ENCODE peak calls at places on chromosome 5, in seven cellular contexts. T, Z, G, C, E, B and A are unnamed samples.

GRCh38 chr5:159463590-159464321 is 133.5 kb upstream of the IL12B start:
- DNase-seq in T (peak; percentile 39), Z (peak; percentile 71), G (no peak), C (no peak), E (peak; percentile 54), B (no peak), A (no peak)

GRCh38 chr5:157870837-157871834 is 12.2 kb upstream of the CLINT1 start:
- DNase-seq in T (peak; percentile 57), Z (peak; percentile 75), G (peak; percentile 86), C (peak; percentile 73), E (peak; percentile 53), B (no peak), A (peak; percentile 99)

GRCh38 chr5:68134033-68134668 is 81.4 kb upstream of the PIK3R1 start:
- DNase-seq in T (peak; percentile 9), Z (no peak), G (no peak), C (no peak), E (no peak), B (peak; percentile 62), A (no peak)

GRCh38 chr5:80798166-80798565 is 143.4 kb upstream of the DHFR start:
- DNase-seq in T (no peak), Z (no peak), G (no peak), C (no peak), E (no peak), B (no peak), A (no peak)

GRCh38 chr5:43997647-43998251 is 391.5 kb downstream of the FGF10 start:
- DNase-seq in T (peak; percentile 38), Z (peak; percentile 82), G (no peak), C (no peak), E (no peak), B (no peak), A (no peak)

GRCh38 chr5:66661149-66661548 is 65.0 kb downstream of the MAST4 start:
- DNase-seq in T (no peak), Z (no peak), G (peak; percentile 87), C (no peak), E (peak; percentile 94), B (no peak), A (no peak)

GRCh38 chr5:104739503-104739902 is 1176.9 kb upstream of the NUDT12 start:
- DNase-seq in T (no peak), Z (no peak), G (no peak), C (no peak), E (no peak), B (no peak), A (no peak)

GRCh38 chr5:171980729-171981128 is 25.7 kb downstream of the FBXW11 start:
- DNase-seq in T (no peak), Z (no peak), G (no peak), C (no peak), E (no peak), B (peak; percentile 85), A (no peak)

GRCh38 chr5:86232246-86232645 is 385.5 kb upstream of the COX7C start:
- DNase-seq in T (no peak), Z (no peak), G (no peak), C (no peak), E (no peak), B (no peak), A (no peak)

GRCh38 chr5:147507480-147508126 is 2.3 kb downstream of the DPYSL3 start:
- DNase-seq in T (no peak), Z (peak; percentile 21), G (peak; percentile 90), C (peak; percentile 88), E (peak; percentile 83), B (no peak), A (peak; percentile 10)

GRCh38 chr5:181224390-181225234 is 1.5 kb downstream of the TRIM41 start:
- DNase-seq in T (no peak), Z (no peak), G (no peak), C (no peak), E (no peak), B (no peak), A (no peak)

GRCh38 chr5:130762031-130762430 is 403.0 kb downstream of the HINT1 start:
- DNase-seq in T (peak; percentile 9), Z (no peak), G (peak; percentile 0), C (no peak), E (peak; percentile 0), B (no peak), A (peak; percentile 3)

GRCh38 chr5:72209515-72210115 is 102.3 kb downstream of the MAP1B start:
- DNase-seq in T (peak; percentile 27), Z (peak; percentile 44), G (peak; percentile 29), C (peak; percentile 40), E (peak; percentile 56), B (peak; percentile 45), A (peak; percentile 61)

GRCh38 chr5:179290681-179291540 is 54.4 kb downstream of the ADAMTS2 start:
- DNase-seq in T (no peak), Z (no peak), G (no peak), C (no peak), E (no peak), B (no peak), A (no peak)

DNA sequence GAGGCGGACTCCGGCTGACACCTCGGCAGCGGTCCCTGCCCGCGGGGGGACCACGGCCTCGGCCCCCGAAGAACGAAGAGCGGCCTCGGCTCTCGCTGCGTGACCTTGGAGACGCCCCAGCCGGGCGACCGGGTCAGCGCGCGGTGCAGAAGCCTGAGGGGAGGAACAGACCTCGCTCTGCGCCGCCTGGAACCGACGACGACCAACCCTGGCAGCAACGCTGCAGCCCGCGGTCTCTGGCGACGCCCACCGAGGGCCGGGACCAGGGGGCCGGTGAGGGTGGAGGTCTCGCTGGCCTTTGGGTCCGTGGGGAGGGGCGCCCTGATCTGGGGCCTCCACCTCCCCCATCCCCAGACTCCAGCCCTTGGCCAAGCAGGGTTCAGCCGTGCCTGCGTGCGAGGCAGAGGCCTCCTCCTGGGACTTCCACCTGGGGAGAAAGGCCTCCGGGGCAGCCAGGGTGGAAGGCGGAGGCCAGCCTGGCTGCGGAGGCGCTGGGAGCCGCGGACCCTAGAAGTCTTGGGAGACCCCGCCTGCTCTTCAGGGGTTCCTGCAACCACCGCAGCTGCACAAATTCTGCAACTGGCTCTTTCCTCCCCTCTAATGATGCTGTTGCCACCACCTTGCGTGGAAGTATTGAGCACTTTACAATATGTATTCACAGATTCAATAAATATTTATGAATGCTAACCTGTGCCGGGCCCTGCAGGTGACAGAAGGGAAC is 44.3 kb upstream of the SLC12A7 start:
- DNase-seq in T (no peak), Z (no peak), G (no peak), C (no peak), E (no peak), B (peak; percentile 57), A (no peak)
- TF ChIP-seq EZH2 in T (no peak), Z (no peak), G (no peak), C (peak; percentile 57), E (no peak), B (no peak), A (no peak)

DNA sequence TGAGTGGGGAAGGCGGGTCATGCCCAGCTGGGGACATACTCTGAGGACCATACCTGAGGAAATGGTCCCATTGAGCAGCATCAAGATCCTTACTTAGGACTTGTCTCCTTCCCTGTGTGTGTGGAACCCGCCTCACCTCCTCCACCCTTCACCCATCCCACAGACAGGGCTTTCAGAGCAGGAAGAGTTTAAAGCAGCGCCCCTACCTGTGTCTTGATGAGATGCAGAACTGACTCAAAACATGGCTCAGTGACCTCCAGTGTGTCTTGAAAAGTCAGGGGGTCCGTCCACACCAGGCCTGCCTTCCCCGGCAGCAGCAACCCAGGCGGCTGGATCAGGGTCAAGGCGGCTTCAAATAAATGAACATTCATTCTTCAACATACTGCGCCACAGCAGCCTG is 38.4 kb downstream of the PLAC8L1 start:
- DNase-seq in T (no peak), Z (no peak), G (no peak), C (no peak), E (no peak), B (no peak), A (no peak)
- H3K4me3 ChIP-seq in T (no peak overlapping the region), Z (no peak overlapping the region), G (no peak overlapping the region), C (no peak overlapping the region), E (no peak overlapping the region), B (no peak overlapping the region), A (no peak overlapping the region)

GRCh38 chr5:14582797-14583137 is 1.2 kb downstream of the OTULINL start:
- DNase-seq in T (peak; percentile 14), Z (peak; percentile 45), G (peak; percentile 20), C (no peak), E (no peak), B (no peak), A (no peak)
- TF ChIP-seq EZH2 in T (no peak), Z (no peak), G (no peak), C (peak; percentile 30), E (peak; percentile 10), B (no peak), A (no peak)

DNA sequence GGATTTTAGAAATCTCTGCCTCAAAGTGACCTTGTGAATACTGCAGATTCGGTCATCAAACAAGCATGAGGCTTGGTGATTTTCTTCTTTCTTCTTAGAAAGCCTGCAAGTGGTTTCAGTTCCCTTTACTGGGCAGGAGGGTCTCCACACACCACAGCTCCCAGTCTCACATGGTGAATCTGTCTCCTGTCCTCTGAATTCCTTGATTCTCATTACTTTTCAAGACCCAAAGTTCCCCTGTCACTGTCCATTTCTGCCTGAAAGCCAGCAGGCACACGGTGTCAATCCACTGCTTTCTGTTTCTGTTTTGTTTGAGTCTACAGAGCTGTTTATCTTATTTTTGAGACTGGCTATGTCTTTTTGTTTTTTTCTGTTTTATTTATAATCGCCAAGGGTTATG is 14.2 kb downstream of the HSPB3 start:
- DNase-seq in T (no peak), Z (no peak), G (peak; percentile 46), C (no peak), E (no peak), B (no peak), A (no peak)
- H3K4me3 ChIP-seq in T (no peak overlapping the region), Z (no peak overlapping the region), G (peak overlapping the region; percentile 69), C (no peak overlapping the region), E (peak overlapping the region; percentile 14), B (no peak overlapping the region), A (no peak overlapping the region)